ENCODE peak calls at places on chromosome 3, in eight cellular contexts. Z, H, G, F, P, D, K and B are unnamed samples.

GRCh38 chr3:54917172-54917571 is 10.7 kb downstream of the LRTM1 start:
- DNase-seq in P (no peak), K (no peak), Z (no peak), F (no peak), D (no peak), G (no peak), H (no peak), B (no peak)

GRCh38 chr3:136818191-136818850 is 605 bp upstream of the SLC35G2 start:
- DNase-seq in H (peak), K (peak), D (peak), G (peak), Z (peak), P (peak), F (no peak), B (no peak)

GRCh38 chr3:113002033-113002432 is 11.2 kb downstream of the GTPBP8 start:
- DNase-seq in H (no peak), D (no peak), K (no peak), P (no peak), Z (no peak), F (no peak), G (no peak), B (no peak)

GRCh38 chr3:152128356-152128755 is 140.4 kb upstream of the MBNL1 start:
- DNase-seq in F (no peak), K (no peak), Z (no peak), P (no peak), H (no peak), G (no peak), D (no peak), B (no peak)

GRCh38 chr3:168828943-168829342 is 733.2 kb upstream of the GOLIM4 start:
- DNase-seq in H (no peak), D (no peak), F (no peak), P (no peak), G (no peak), K (no peak), Z (no peak), B (no peak)

GRCh38 chr3:154132777-154133375 is 11.7 kb downstream of the ARHGEF26 start:
- DNase-seq in Z (peak), K (no peak), H (no peak), P (no peak), F (no peak), G (no peak), D (no peak), B (peak)

GRCh38 chr3:195613468-195614069 is 29.8 kb upstream of the APOD start:
- DNase-seq in D (no peak), Z (no peak), F (no peak), H (no peak), G (no peak), P (no peak), K (no peak), B (no peak)

GRCh38 chr3:185272051-185272450 is 18.2 kb upstream of the EHHADH start:
- DNase-seq in F (no peak), Z (no peak), H (no peak), P (no peak), G (no peak), D (no peak), K (no peak), B (no peak)

GRCh38 chr3:69671082-69671952 is 67.9 kb upstream of the MITF start:
- DNase-seq in P (peak), G (peak), F (peak), D (peak), Z (peak), K (peak), H (peak), B (peak)

GRCh38 chr3:143529018-143529478 is 319.2 kb downstream of the SLC9A9 start:
- DNase-seq in H (no peak), G (no peak), D (peak), P (peak), Z (no peak), F (no peak), K (no peak), B (no peak)

GRCh38 chr3:110397115-110397514 is 674.5 kb upstream of the NECTIN3 start:
- DNase-seq in H (no peak), Z (no peak), K (no peak), F (no peak), P (no peak), D (no peak), G (no peak), B (no peak)

GRCh38 chr3:112327371-112327951 is 5.5 kb upstream of the CD200 start:
- DNase-seq in P (peak), D (peak), H (peak), F (peak), K (no peak), Z (peak), G (no peak), B (no peak)

GRCh38 chr3:27093771-27094170 is 275.4 kb downstream of the NEK10 start:
- DNase-seq in K (no peak), G (no peak), D (no peak), H (no peak), P (no peak), F (no peak), Z (no peak), B (no peak)

GRCh38 chr3:172129868-172130751 is 90.7 kb downstream of the FNDC3B start:
- DNase-seq in F (no peak), Z (peak), H (peak), D (no peak), G (no peak), P (no peak), K (peak), B (no peak)

GRCh38 chr3:43181202-43181910 is 75.5 kb upstream of the POMGNT2 start:
- DNase-seq in G (no peak), F (no peak), Z (no peak), K (no peak), H (no peak), D (peak), P (no peak), B (no peak)

GRCh38 chr3:64268926-64269325 is 43.7 kb upstream of the PRICKLE2 start:
- DNase-seq in H (no peak), D (no peak), P (no peak), K (peak), Z (no peak), G (no peak), F (no peak), B (no peak)

GRCh38 chr3:177452487-177452886 is 255.2 kb upstream of the TBL1XR1 start:
- DNase-seq in G (no peak), K (no peak), P (no peak), D (no peak), Z (no peak), H (peak), F (no peak), B (peak)

GRCh38 chr3:4813855-4814254 is 165.4 kb upstream of the BHLHE40 start:
- DNase-seq in G (no peak), P (no peak), F (no peak), Z (no peak), H (no peak), D (no peak), K (no peak), B (no peak)

GRCh38 chr3:71581451-71581980 is 2.0 kb downstream of the FOXP1 start:
- DNase-seq in H (peak), Z (peak), D (peak), K (peak), G (peak), P (peak), F (peak), B (no peak)

GRCh38 chr3:9916346-9916733 is 558 bp upstream of the IL17RC start:
- DNase-seq in F (no peak), Z (no peak), G (no peak), D (no peak), K (no peak), P (no peak), H (no peak), B (no peak)

GRCh38 chr3:156535162-156535627 is 19.7 kb downstream of the SSR3 start:
- DNase-seq in F (peak), K (peak), G (no peak), Z (peak), P (peak), H (peak), D (no peak), B (no peak)

GRCh38 chr3:88003115-88003755 is 55.6 kb downstream of the CGGBP1 start:
- DNase-seq in H (peak), F (peak), P (peak), D (no peak), K (no peak), Z (peak), G (peak), B (peak)

GRCh38 chr3:61699622-61700021 is 138.3 kb downstream of the PTPRG start:
- DNase-seq in D (no peak), F (no peak), H (no peak), P (no peak), K (no peak), G (no peak), Z (no peak), B (no peak)

GRCh38 chr3:179200790-179201189 is 50.1 kb downstream of the KCNMB3 start:
- DNase-seq in F (no peak), D (no peak), K (no peak), H (no peak), Z (no peak), P (no peak), G (no peak), B (no peak)

GRCh38 chr3:183385698-183386590 is 42.5 kb downstream of the MCF2L2 start:
- DNase-seq in K (peak), P (peak), Z (peak), H (peak), D (peak), G (peak), F (peak), B (peak)

GRCh38 chr3:170078620-170079281 is 41.0 kb downstream of the GPR160 start:
- DNase-seq in D (no peak), F (no peak), P (no peak), K (no peak), H (peak), Z (no peak), G (no peak), B (no peak)

GRCh38 chr3:49333091-49333490 is 6.8 kb downstream of the USP4 start:
- DNase-seq in P (peak), F (no peak), G (no peak), H (no peak), D (no peak), K (no peak), Z (no peak), B (no peak)

GRCh38 chr3:184717608-184717995 is 5.7 kb upstream of the MAGEF1 start:
- DNase-seq in H (no peak), D (no peak), Z (no peak), P (peak), F (peak), G (no peak), K (no peak), B (no peak)

GRCh38 chr3:14503033-14503705 is 37.0 kb downstream of the GRIP2 start:
- DNase-seq in D (no peak), K (no peak), P (no peak), H (no peak), F (no peak), Z (no peak), G (no peak), B (no peak)

GRCh38 chr3:115500795-115501194 is 122.5 kb upstream of the GAP43 start:
- DNase-seq in K (no peak), F (no peak), G (no peak), Z (no peak), H (no peak), P (no peak), D (no peak), B (no peak)

GRCh38 chr3:42143440-42143839 is 52.3 kb downstream of the TRAK1 start:
- DNase-seq in K (no peak), P (no peak), D (no peak), H (no peak), G (no peak), F (no peak), Z (no peak), B (no peak)

GRCh38 chr3:130900959-130901358 is 7.1 kb downstream of the ATP2C1 start:
- DNase-seq in P (no peak), G (no peak), K (no peak), F (no peak), H (peak), Z (no peak), D (no peak), B (no peak)

GRCh38 chr3:32360514-32360869 is 31.2 kb upstream of the CMTM7 start:
- DNase-seq in Z (no peak), K (no peak), G (no peak), H (no peak), D (no peak), F (no peak), P (no peak), B (no peak)

GRCh38 chr3:186207515-186207914 is 98.6 kb upstream of the ETV5 start:
- DNase-seq in G (no peak), P (no peak), K (no peak), D (no peak), Z (no peak), H (no peak), F (no peak), B (no peak)